ENCODE peak calls at places on chromosomes 4 and X, in five cellular contexts. T is GM12878, K is H9, R is IMR-90, D is neural progenitor cell. X is an unnamed sample.
A peak's percentile ranks its signal among the peaks of the same experiment; 100 is the strongest.

GRCh38 chrX:109843963-109844751 is 111.1 kb upstream of the ACSL4 start:
- DNase-seq in R (peak; percentile 33), K (no peak), T (no peak), D (no peak), X (no peak)

GRCh38 chrX:107447642-107448041 is 1.8 kb upstream of the FRMPD3 start:
- DNase-seq in T (no peak), K (no peak), D (no peak), R (no peak), X (no peak)

GRCh38 chrX:25442501-25442900 is 426.7 kb upstream of the ARX start:
- DNase-seq in R (no peak), T (no peak), K (no peak), D (peak; percentile 15), X (no peak)

GRCh38 chr4:2789351-2789750 is 3.5 kb upstream of the SH3BP2 start:
- DNase-seq in T (no peak), D (no peak), K (no peak), R (no peak), X (no peak)

GRCh38 chr4:151484396-151485102 is 75.6 kb downstream of the FHIP1A start:
- DNase-seq in R (peak; percentile 77), K (peak; percentile 61), D (peak; percentile 26), T (no peak), X (no peak)

GRCh38 chr4:90503677-90504076 is 376.5 kb downstream of the CCSER1 start:
- DNase-seq in D (peak; percentile 25), T (no peak), R (no peak), K (no peak), X (peak; percentile 22)

GRCh38 chr4:102575369-102576129 is 74.4 kb downstream of the NFKB1 start:
- DNase-seq in K (no peak), T (no peak), R (no peak), D (no peak), X (no peak)

GRCh38 chrX:11351375-11352295 is 58.4 kb downstream of the AMELX start:
- DNase-seq in K (no peak), R (peak; percentile 84), T (no peak), D (no peak), X (no peak)

GRCh38 chr4:89434364-89434988 is 126.9 kb upstream of the GPRIN3 start:
- DNase-seq in K (no peak), T (no peak), R (peak; percentile 35), D (peak; percentile 29), X (peak; percentile 64)

GRCh38 chrX:148498067-148498466 is 2.4 kb upstream of the AFF2 start:
- DNase-seq in K (no peak), R (no peak), T (no peak), D (no peak), X (no peak)

GRCh38 chr4:3041192-3042142 is 32.9 kb downstream of the HTT-AS start:
- DNase-seq in R (peak; percentile 48), K (peak; percentile 55), D (no peak), T (no peak), X (peak; percentile 21)

GRCh38 chr4:71486550-71487323 is 147.9 kb downstream of the SLC4A4 start:
- DNase-seq in K (no peak), R (no peak), T (no peak), D (no peak), X (no peak)

GRCh38 chr4:19278665-19279064 is 973.0 kb upstream of the SLIT2 start:
- DNase-seq in R (peak; percentile 7), K (no peak), T (no peak), D (peak; percentile 3), X (no peak)

GRCh38 chrX:70554081-70554480 is 109.4 kb downstream of the DLG3 start:
- DNase-seq in K (no peak), R (peak; percentile 28), T (no peak), D (no peak), X (no peak)

GRCh38 chr4:103306870-103307345 is 108.8 kb upstream of the CENPE start:
- DNase-seq in K (peak; percentile 56), D (peak; percentile 5), T (no peak), R (no peak), X (no peak)

GRCh38 chrX:39854772-39855747 is 242.7 kb downstream of the BCOR start:
- DNase-seq in R (no peak), T (peak; percentile 82), K (no peak), D (no peak), X (peak; percentile 57)

GRCh38 chrX:79270401-79270800 is 96.7 kb downstream of the ITM2A start:
- DNase-seq in R (no peak), T (peak; percentile 63), K (peak; percentile 39), D (peak; percentile 66), X (peak; percentile 74)

GRCh38 chrX:2710496-2710895 is 19.4 kb downstream of the CD99 start:
- DNase-seq in R (no peak), D (peak; percentile 45), K (no peak), T (no peak), X (no peak)

GRCh38 chrX:123833387-123833786 is 26.5 kb upstream of the XIAP start:
- DNase-seq in T (peak; percentile 33), D (peak; percentile 38), K (peak; percentile 50), R (peak; percentile 39), X (peak; percentile 65)

GRCh38 chr4:129968366-129968765 is 872.4 kb downstream of the C4orf33 start:
- DNase-seq in D (no peak), K (no peak), T (no peak), R (no peak), X (no peak)

GRCh38 chrX:27966955-27967354 is 14.3 kb downstream of the DCAF8L1 start:
- DNase-seq in T (no peak), R (peak; percentile 60), K (no peak), D (no peak), X (no peak)

GRCh38 chr4:122643257-122643656 is 22.4 kb upstream of the IL21 start:
- DNase-seq in T (no peak), R (no peak), D (no peak), K (no peak), X (no peak)

GRCh38 chr4:128060130-128060619 is 937 bp upstream of the LARP1B start:
- DNase-seq in K (no peak), D (no peak), R (peak; percentile 6), T (no peak), X (no peak)

GRCh38 chr4:129903861-129904260 is 807.9 kb downstream of the C4orf33 start:
- DNase-seq in R (no peak), T (no peak), D (no peak), K (no peak), X (no peak)

GRCh38 chr4:11912886-11913285 is 484.2 kb upstream of the HS3ST1 start:
- DNase-seq in R (no peak), T (no peak), D (no peak), K (no peak), X (no peak)

GRCh38 chrX:114344756-114345155 is 239.1 kb upstream of the HTR2C start:
- DNase-seq in R (peak; percentile 22), K (no peak), T (no peak), D (peak; percentile 77), X (peak; percentile 27)

GRCh38 chr4:107855723-107856122 is 31.0 kb downstream of the SGMS2 start:
- DNase-seq in R (no peak), T (no peak), K (no peak), D (no peak), X (no peak)

GRCh38 chr4:183136880-183137279 is 37.8 kb downstream of the WWC2 start:
- DNase-seq in D (no peak), R (peak; percentile 81), T (no peak), K (no peak), X (no peak)

GRCh38 chr4:52234539-52235174 is 183.6 kb downstream of the SPATA18 start:
- DNase-seq in D (peak; percentile 22), K (no peak), T (no peak), R (peak; percentile 37), X (no peak)

GRCh38 chr4:113170818-113171468 is 121.5 kb downstream of the ANK2 start:
- DNase-seq in R (no peak), D (no peak), K (no peak), T (no peak), X (no peak)

GRCh38 chr4:155403886-155404285 is 27.1 kb upstream of the MAP9 start:
- DNase-seq in T (no peak), R (peak; percentile 72), D (peak; percentile 63), K (no peak), X (no peak)

GRCh38 chr4:93776386-93777080 is 52.0 kb upstream of the ATOH1 start:
- DNase-seq in K (no peak), D (no peak), R (peak; percentile 23), T (no peak), X (no peak)

DNA sequence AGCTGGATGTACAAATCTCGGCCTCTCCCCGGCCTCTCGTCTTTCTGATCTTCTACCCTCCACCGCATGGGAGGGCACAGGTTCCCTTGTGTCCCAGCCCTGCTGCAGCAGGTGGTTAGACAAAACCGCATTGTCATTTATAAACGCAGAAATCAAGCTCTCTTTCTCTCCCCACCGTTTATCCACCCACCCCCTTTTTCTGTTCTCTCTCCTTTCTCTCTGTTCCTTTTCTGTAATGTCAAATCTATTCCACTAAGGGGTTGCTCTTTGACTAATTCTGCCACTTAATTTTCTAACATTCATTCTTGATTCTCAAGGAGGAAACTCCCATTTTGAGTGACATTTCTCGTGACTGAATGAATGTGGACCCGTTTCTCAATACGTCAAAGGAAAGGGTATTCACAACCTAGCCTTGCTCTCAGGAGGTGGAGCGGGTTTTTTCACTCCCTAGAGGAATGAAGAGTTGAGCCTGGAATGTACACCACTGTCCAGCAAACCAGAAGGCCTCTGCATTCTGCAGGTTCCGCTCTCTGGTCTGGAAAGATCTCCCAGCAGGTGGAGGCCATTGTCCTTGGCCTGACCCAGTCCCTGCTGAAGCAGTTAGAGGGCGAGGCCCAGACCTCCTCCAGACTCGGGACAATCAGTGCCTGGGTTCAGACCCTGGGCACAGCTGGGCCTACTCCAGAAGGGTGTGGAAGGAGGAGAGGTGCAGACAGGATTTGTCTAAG is 70.9 kb upstream of the ENPP6 start:
- DNase-seq in T (peak; percentile 91), K (no peak), D (no peak), R (no peak), X (peak; percentile 92)
- TF ChIP-seq CTCF in T (no peak), K (no peak), D (no peak), R (no peak), X (no peak)

GRCh38 chrX:9420513-9420912 is 44.3 kb upstream of the TBL1X start:
- DNase-seq in K (no peak), R (peak; percentile 15), T (no peak), D (no peak), X (no peak)
- H2AFZ ChIP-seq in K (no peak overlapping the region), R (no peak overlapping the region), T (no peak overlapping the region), D (no peak overlapping the region), X (no peak overlapping the region)

GRCh38 chr4:8410641-8411271 is 29.8 kb downstream of the ACOX3 start:
- DNase-seq in T (no peak), K (peak; percentile 89), D (peak; percentile 83), R (peak; percentile 59), X (no peak)
- TF ChIP-seq CTCF in T (peak; percentile 20), K (peak; percentile 65), D (peak; percentile 61), R (peak; percentile 45), X (no peak)

DNA sequence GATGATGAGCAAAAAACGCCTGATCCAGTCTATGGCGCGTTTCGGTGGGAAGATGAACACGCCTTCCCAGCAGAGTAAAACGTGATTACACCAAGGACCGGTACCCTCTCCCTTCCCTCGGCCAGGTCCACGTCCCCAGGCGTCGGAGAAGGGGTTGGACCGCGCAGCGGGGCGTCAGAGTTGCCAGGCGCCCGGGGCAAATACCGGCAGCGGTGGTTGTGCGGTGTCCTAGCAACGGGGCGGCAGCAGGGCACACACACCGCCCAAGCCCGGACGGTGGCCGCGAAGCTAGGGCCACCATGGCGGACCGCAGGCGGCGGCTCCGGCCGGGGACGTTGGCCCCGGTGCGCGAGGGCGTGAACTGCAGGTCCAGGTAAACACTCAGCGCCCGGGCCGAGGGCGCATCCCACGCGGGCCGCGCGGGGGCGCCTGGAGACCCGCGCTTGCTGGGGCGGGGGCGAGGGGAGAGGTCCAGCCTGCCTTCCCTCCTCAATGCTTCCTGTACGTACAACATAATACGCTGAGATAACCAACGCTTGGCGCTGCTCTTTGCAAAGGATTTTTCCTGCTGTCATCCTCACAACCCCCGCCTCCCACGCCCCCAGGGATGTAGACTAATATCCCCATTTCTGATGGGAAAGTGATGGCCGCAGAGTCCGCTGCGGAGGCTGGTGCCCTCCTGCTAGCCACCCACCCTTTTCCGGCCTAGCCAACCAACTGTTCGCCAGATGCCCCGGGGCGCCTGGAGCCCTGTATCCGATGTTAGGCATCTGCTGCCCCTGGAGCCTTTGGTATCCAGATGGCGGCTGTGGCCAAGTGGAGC is at the start of gene FAM47E:
- DNase-seq in R (peak; percentile 6), D (peak; percentile 94), K (peak; percentile 96), T (no peak), X (no peak)
- H2AFZ ChIP-seq in R (peak within 1 kb of the TSS; percentile 89), D (peak within 1 kb of the TSS; percentile 88), K (peak within 1 kb of the TSS; percentile 50), T (no peak within 1 kb of the TSS), X (no peak within 1 kb of the TSS)

X was measured in OCI-LY7.